ENCODE peak calls at places on chromosomes 12 and 14, in nine cellular contexts. L is suprapubic skin; Q is NCI-H2081; I is HT1080; Y is fibroblast of lung; F is activated CD4-positive, alpha-beta T cell treated with anti-CD3 and anti-CD28 coated beads, Interleukin-2, amount 10 ng/mL, durations not matched to agents 7 days and 5 days; V is stimulated activated CD4-positive, alpha-beta T cell treated with anti-CD3 and anti-CD28 coated beads, Interleukin-1b, Interleukin-23, amount 100 ng/mL, for 24 hours; K is fibroblast of pulmonary artery; M is GM10248. B is an unnamed sample.

GRCh38 chr12:93733358-93733757 is 56.2 kb downstream of the CRADD start:
- DNase-seq in Y (no peak), L (no peak), K (no peak), V (no peak), I (peak; percentile 42), M (no peak), Q (no peak), F (no peak), B (no peak)

GRCh38 chr12:62438098-62438692 is 28.4 kb upstream of the MON2 start:
- DNase-seq in Q (peak; percentile 58), V (peak; percentile 45), M (peak; percentile 51), F (peak; percentile 69), I (peak; percentile 22), K (peak; percentile 76), L (no peak), Y (peak; percentile 32), B (peak; percentile 49)

GRCh38 chr12:28759334-28759733 is 389.7 kb upstream of the FAR2 start:
- DNase-seq in Y (peak; percentile 39), M (no peak), I (peak; percentile 88), F (no peak), L (no peak), V (no peak), K (peak; percentile 17), Q (no peak), B (no peak)

GRCh38 chr14:92610849-92611271 is 97.3 kb downstream of the RIN3 start:
- DNase-seq in L (no peak), I (no peak), Q (no peak), Y (no peak), V (no peak), F (no peak), M (no peak), K (no peak), B (no peak)

GRCh38 chr14:93703941-93704340 is 84.3 kb downstream of the PRIMA1 start:
- DNase-seq in L (no peak), V (no peak), I (no peak), Y (no peak), Q (no peak), K (no peak), F (no peak), M (no peak), B (no peak)

GRCh38 chr12:3554547-3555115 is 63.6 kb downstream of the PRMT8 start:
- DNase-seq in I (no peak), Y (no peak), F (no peak), L (no peak), M (no peak), Q (no peak), K (no peak), V (no peak), B (no peak)

GRCh38 chr14:51784466-51784865 is 75.9 kb upstream of the GNG2 start:
- DNase-seq in F (no peak), M (no peak), V (no peak), Q (no peak), I (no peak), K (no peak), L (no peak), Y (no peak), B (no peak)

GRCh38 chr12:8145754-8146415 is 10.9 kb upstream of the ZNF705A start:
- DNase-seq in K (peak; percentile 92), Q (no peak), Y (peak; percentile 94), F (no peak), M (no peak), L (no peak), V (no peak), I (peak; percentile 33), B (no peak)

GRCh38 chr14:60184597-60185555 is 19.7 kb upstream of the DHRS7 start:
- DNase-seq in L (no peak), K (no peak), Q (no peak), F (no peak), Y (no peak), I (no peak), M (no peak), V (no peak), B (no peak)

GRCh38 chr14:95318399-95318834 is 1.3 kb downstream of the CLMN start:
- DNase-seq in Q (no peak), V (no peak), K (no peak), I (no peak), F (no peak), M (no peak), Y (no peak), L (no peak), B (no peak)

GRCh38 chr14:43147480-43147879 is 1359.6 kb downstream of the FSCB start:
- DNase-seq in I (no peak), V (no peak), Y (no peak), K (peak; percentile 6), Q (no peak), L (no peak), M (no peak), F (no peak), B (no peak)

GRCh38 chr12:92145481-92145730 is 240 bp downstream of the BTG1 start:
- DNase-seq in F (no peak), M (no peak), Q (no peak), V (no peak), L (no peak), K (no peak), Y (no peak), I (no peak), B (no peak)

GRCh38 chr12:63238892-63239291 is 87.9 kb upstream of the AVPR1A start:
- DNase-seq in Q (no peak), M (no peak), Y (no peak), I (peak; percentile 19), K (no peak), F (no peak), V (no peak), L (no peak), B (no peak)

GRCh38 chr12:42140901-42141300 is 3.8 kb downstream of the GXYLT1 start:
- DNase-seq in M (no peak), Q (no peak), L (no peak), F (no peak), Y (peak; percentile 84), V (no peak), I (peak; percentile 15), K (peak; percentile 38), B (no peak)

GRCh38 chr14:50362791-50363733 is 33.6 kb downstream of the CDKL1 start:
- DNase-seq in M (peak; percentile 22), Q (no peak), K (no peak), L (no peak), F (peak; percentile 52), I (no peak), Y (no peak), V (no peak), B (no peak)